ENCODE peak calls at places on chromosome 20, in nine cellular contexts. One of them, this sample, is unnamed.

GRCh38 chr20:50595988-50596693 is 86.0 kb downstream of the PTPN1 start:
- DNase-seq in upper lobe of right lung: no peak
- DNase-seq in osteocyte: no peak
- DNase-seq in D721Med: no peak
- DNase-seq in coronary artery: no peak
- DNase-seq in WTC11: no peak
- DNase-seq in foreskin fibroblast: no peak
- DNase-seq in nephron progenitor cell: no peak
- DNase-seq in lung: no peak
- DNase-seq in this sample: no peak

GRCh38 chr20:29410805-29411457 is 1846.5 kb upstream of the DEFB115 start:
- DNase-seq in upper lobe of right lung: no peak
- DNase-seq in nephron progenitor cell: no peak
- DNase-seq in WTC11: no peak
- DNase-seq in lung: no peak
- DNase-seq in D721Med: no peak
- DNase-seq in foreskin fibroblast: no peak
- DNase-seq in osteocyte: no peak
- DNase-seq in coronary artery: no peak
- DNase-seq in this sample: no peak

GRCh38 chr20:49641683-49642649 is 71.7 kb downstream of the B4GALT5 start:
- DNase-seq in osteocyte: no peak
- DNase-seq in coronary artery: no peak
- DNase-seq in nephron progenitor cell: peak
- DNase-seq in foreskin fibroblast: no peak
- DNase-seq in D721Med: no peak
- DNase-seq in WTC11: no peak
- DNase-seq in upper lobe of right lung: peak
- DNase-seq in lung: no peak
- DNase-seq in this sample: no peak

GRCh38 chr20:42258568-42258967 is 640.4 kb upstream of the CHD6 start:
- DNase-seq in foreskin fibroblast: no peak
- DNase-seq in coronary artery: no peak
- DNase-seq in nephron progenitor cell: no peak
- DNase-seq in D721Med: no peak
- DNase-seq in lung: no peak
- DNase-seq in osteocyte: no peak
- DNase-seq in upper lobe of right lung: no peak
- DNase-seq in WTC11: no peak
- DNase-seq in this sample: no peak

GRCh38 chr20:2379511-2380229 is 1.0 kb upstream of the TGM6 start:
- DNase-seq in foreskin fibroblast: no peak
- DNase-seq in upper lobe of right lung: no peak
- DNase-seq in osteocyte: no peak
- DNase-seq in coronary artery: no peak
- DNase-seq in D721Med: no peak
- DNase-seq in lung: no peak
- DNase-seq in WTC11: peak
- DNase-seq in nephron progenitor cell: no peak
- DNase-seq in this sample: no peak

GRCh38 chr20:6746901-6747609 is 20.4 kb upstream of the BMP2 start:
- DNase-seq in WTC11: peak
- DNase-seq in foreskin fibroblast: no peak
- DNase-seq in D721Med: no peak
- DNase-seq in osteocyte: no peak
- DNase-seq in coronary artery: no peak
- DNase-seq in lung: no peak
- DNase-seq in nephron progenitor cell: no peak
- DNase-seq in upper lobe of right lung: no peak
- DNase-seq in this sample: no peak

GRCh38 chr20:41170386-41171105 is 33.2 kb downstream of the PLCG1 start:
- DNase-seq in foreskin fibroblast: no peak
- DNase-seq in D721Med: no peak
- DNase-seq in upper lobe of right lung: peak
- DNase-seq in osteocyte: no peak
- DNase-seq in lung: no peak
- DNase-seq in WTC11: peak
- DNase-seq in coronary artery: peak
- DNase-seq in nephron progenitor cell: no peak
- DNase-seq in this sample: no peak

GRCh38 chr20:34516874-34517542 is 786 bp downstream of the DYNLRB1 start:
- DNase-seq in coronary artery: no peak
- DNase-seq in D721Med: no peak
- DNase-seq in nephron progenitor cell: peak
- DNase-seq in WTC11: no peak
- DNase-seq in foreskin fibroblast: no peak
- DNase-seq in upper lobe of right lung: peak
- DNase-seq in lung: no peak
- DNase-seq in osteocyte: peak
- DNase-seq in this sample: no peak

GRCh38 chr20:63699466-63700198 is 3.2 kb downstream of the TNFRSF6B start:
- DNase-seq in nephron progenitor cell: peak
- DNase-seq in coronary artery: peak
- DNase-seq in osteocyte: no peak
- DNase-seq in upper lobe of right lung: no peak
- DNase-seq in lung: no peak
- DNase-seq in foreskin fibroblast: no peak
- DNase-seq in WTC11: no peak
- DNase-seq in D721Med: no peak
- DNase-seq in this sample: no peak

GRCh38 chr20:36941403-36941835 is 10.1 kb downstream of the SAMHD1 start:
- DNase-seq in coronary artery: peak
- DNase-seq in upper lobe of right lung: no peak
- DNase-seq in nephron progenitor cell: no peak
- DNase-seq in D721Med: no peak
- DNase-seq in lung: no peak
- DNase-seq in WTC11: no peak
- DNase-seq in osteocyte: no peak
- DNase-seq in foreskin fibroblast: peak
- DNase-seq in this sample: no peak

GRCh38 chr20:17543531-17543961 is 12.4 kb upstream of the BFSP1 start:
- DNase-seq in D721Med: no peak
- DNase-seq in upper lobe of right lung: no peak
- DNase-seq in foreskin fibroblast: peak
- DNase-seq in osteocyte: no peak
- DNase-seq in coronary artery: no peak
- DNase-seq in WTC11: no peak
- DNase-seq in nephron progenitor cell: no peak
- DNase-seq in lung: no peak
- DNase-seq in this sample: peak

GRCh38 chr20:58690851-58691250 is 1.7 kb upstream of the NPEPL1 start:
- DNase-seq in nephron progenitor cell: no peak
- DNase-seq in upper lobe of right lung: no peak
- DNase-seq in WTC11: no peak
- DNase-seq in D721Med: no peak
- DNase-seq in coronary artery: peak
- DNase-seq in osteocyte: peak
- DNase-seq in lung: no peak
- DNase-seq in foreskin fibroblast: peak
- DNase-seq in this sample: no peak

GRCh38 chr20:36466089-36466488 is 75.2 kb upstream of the MYL9 start:
- DNase-seq in WTC11: no peak
- DNase-seq in D721Med: no peak
- DNase-seq in coronary artery: no peak
- DNase-seq in nephron progenitor cell: no peak
- DNase-seq in foreskin fibroblast: no peak
- DNase-seq in upper lobe of right lung: no peak
- DNase-seq in lung: no peak
- DNase-seq in osteocyte: no peak
- DNase-seq in this sample: no peak

GRCh38 chr20:32168184-32168910 is 39.2 kb downstream of the PLAGL2 start:
- DNase-seq in lung: no peak
- DNase-seq in foreskin fibroblast: peak
- DNase-seq in D721Med: no peak
- DNase-seq in nephron progenitor cell: peak
- DNase-seq in WTC11: peak
- DNase-seq in coronary artery: peak
- DNase-seq in upper lobe of right lung: peak
- DNase-seq in osteocyte: no peak
- DNase-seq in this sample: no peak

GRCh38 chr20:20463933-20464374 is 96.0 kb downstream of the INSM1 start:
- DNase-seq in upper lobe of right lung: no peak
- DNase-seq in D721Med: no peak
- DNase-seq in foreskin fibroblast: peak
- DNase-seq in nephron progenitor cell: no peak
- DNase-seq in coronary artery: no peak
- DNase-seq in osteocyte: no peak
- DNase-seq in WTC11: peak
- DNase-seq in lung: no peak
- DNase-seq in this sample: no peak

GRCh38 chr20:2465100-2465499 is 5.5 kb downstream of the SNRPB start:
- DNase-seq in coronary artery: no peak
- DNase-seq in nephron progenitor cell: no peak
- DNase-seq in upper lobe of right lung: no peak
- DNase-seq in WTC11: no peak
- DNase-seq in foreskin fibroblast: no peak
- DNase-seq in D721Med: no peak
- DNase-seq in osteocyte: no peak
- DNase-seq in lung: no peak
- DNase-seq in this sample: no peak

GRCh38 chr20:53933232-53933846 is 137.1 kb downstream of the BCAS1 start:
- DNase-seq in coronary artery: peak
- DNase-seq in osteocyte: no peak
- DNase-seq in foreskin fibroblast: no peak
- DNase-seq in nephron progenitor cell: no peak
- DNase-seq in WTC11: no peak
- DNase-seq in lung: no peak
- DNase-seq in upper lobe of right lung: no peak
- DNase-seq in D721Med: no peak
- DNase-seq in this sample: no peak

GRCh38 chr20:45080867-45081616 is 19.9 kb downstream of the KCNS1 start:
- DNase-seq in upper lobe of right lung: no peak
- DNase-seq in nephron progenitor cell: no peak
- DNase-seq in D721Med: no peak
- DNase-seq in lung: no peak
- DNase-seq in coronary artery: no peak
- DNase-seq in foreskin fibroblast: peak
- DNase-seq in osteocyte: no peak
- DNase-seq in WTC11: no peak
- DNase-seq in this sample: no peak
- TF ChIP-seq CTCF in upper lobe of right lung: peak
- TF ChIP-seq CTCF in nephron progenitor cell: peak
- TF ChIP-seq CTCF in D721Med: peak
- TF ChIP-seq CTCF in lung: no peak
- TF ChIP-seq CTCF in coronary artery: no peak
- TF ChIP-seq CTCF in foreskin fibroblast: peak
- TF ChIP-seq CTCF in osteocyte: peak
- TF ChIP-seq CTCF in WTC11: no peak
- TF ChIP-seq CTCF in this sample: peak

DNA sequence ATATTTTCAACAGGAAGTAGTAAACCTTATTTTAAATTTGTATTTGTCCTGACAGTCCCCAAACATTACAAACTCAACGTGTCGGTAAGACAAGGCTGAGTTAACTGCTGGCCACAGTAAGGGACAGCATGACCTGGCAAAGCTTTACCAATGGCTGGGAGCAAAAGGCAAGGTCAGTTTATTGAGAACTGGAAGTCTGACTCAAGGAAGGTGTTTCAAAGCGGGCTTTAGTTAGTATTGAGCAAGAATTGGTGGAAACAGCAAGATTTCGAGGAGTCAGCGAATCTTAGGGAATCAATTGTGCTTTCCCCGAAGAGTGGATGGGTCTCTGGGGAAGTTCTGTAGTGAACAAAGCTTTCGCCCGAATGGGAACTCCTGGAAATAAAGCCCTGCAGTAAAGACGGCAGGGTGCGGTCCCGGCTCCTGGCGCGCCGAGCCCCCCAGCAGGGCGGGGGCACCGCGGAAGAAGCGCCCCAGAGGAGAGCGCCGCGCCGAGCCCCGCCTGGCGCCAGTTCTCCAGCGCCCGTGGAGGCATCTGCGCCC is 803 bp upstream of the GZF1 start:
- DNase-seq in osteocyte: no peak
- DNase-seq in D721Med: no peak
- DNase-seq in lung: no peak
- DNase-seq in nephron progenitor cell: no peak
- DNase-seq in WTC11: no peak
- DNase-seq in upper lobe of right lung: no peak
- DNase-seq in foreskin fibroblast: peak
- DNase-seq in coronary artery: no peak
- DNase-seq in this sample: no peak
- TF ChIP-seq CTCF in osteocyte: no peak
- TF ChIP-seq CTCF in D721Med: no peak
- TF ChIP-seq CTCF in lung: no peak
- TF ChIP-seq CTCF in nephron progenitor cell: no peak
- TF ChIP-seq CTCF in WTC11: no peak
- TF ChIP-seq CTCF in upper lobe of right lung: peak
- TF ChIP-seq CTCF in foreskin fibroblast: no peak
- TF ChIP-seq CTCF in coronary artery: no peak
- TF ChIP-seq CTCF in this sample: no peak

GRCh38 chr20:57089701-57090144 is 176.7 kb downstream of the BMP7 start:
- DNase-seq in foreskin fibroblast: peak
- DNase-seq in upper lobe of right lung: peak
- DNase-seq in lung: peak
- DNase-seq in nephron progenitor cell: peak
- DNase-seq in WTC11: peak
- DNase-seq in D721Med: no peak
- DNase-seq in osteocyte: peak
- DNase-seq in coronary artery: no peak
- DNase-seq in this sample: no peak
- TF ChIP-seq CTCF in foreskin fibroblast: peak
- TF ChIP-seq CTCF in upper lobe of right lung: peak
- TF ChIP-seq CTCF in lung: peak
- TF ChIP-seq CTCF in nephron progenitor cell: peak
- TF ChIP-seq CTCF in WTC11: peak
- TF ChIP-seq CTCF in D721Med: peak
- TF ChIP-seq CTCF in osteocyte: peak
- TF ChIP-seq CTCF in coronary artery: no peak
- TF ChIP-seq CTCF in this sample: peak

GRCh38 chr20:15862178-15862577 is 711.1 kb downstream of the KIF16B start:
- DNase-seq in upper lobe of right lung: no peak
- DNase-seq in D721Med: no peak
- DNase-seq in coronary artery: no peak
- DNase-seq in osteocyte: no peak
- DNase-seq in WTC11: no peak
- DNase-seq in foreskin fibroblast: no peak
- DNase-seq in lung: no peak
- DNase-seq in nephron progenitor cell: no peak
- DNase-seq in this sample: no peak

GRCh38 chr20:15865553-15865952 is 707.7 kb downstream of the KIF16B start:
- DNase-seq in lung: no peak
- DNase-seq in coronary artery: no peak
- DNase-seq in osteocyte: no peak
- DNase-seq in D721Med: no peak
- DNase-seq in WTC11: no peak
- DNase-seq in foreskin fibroblast: no peak
- DNase-seq in upper lobe of right lung: no peak
- DNase-seq in nephron progenitor cell: no peak
- DNase-seq in this sample: no peak

GRCh38 chr20:15863735-15864134 is 709.5 kb downstream of the KIF16B start:
- DNase-seq in lung: no peak
- DNase-seq in foreskin fibroblast: no peak
- DNase-seq in nephron progenitor cell: no peak
- DNase-seq in osteocyte: no peak
- DNase-seq in D721Med: no peak
- DNase-seq in coronary artery: no peak
- DNase-seq in WTC11: no peak
- DNase-seq in upper lobe of right lung: no peak
- DNase-seq in this sample: no peak

GRCh38 chr20:15867017-15867416 is 706.2 kb downstream of the KIF16B start:
- DNase-seq in foreskin fibroblast: no peak
- DNase-seq in coronary artery: no peak
- DNase-seq in nephron progenitor cell: no peak
- DNase-seq in WTC11: no peak
- DNase-seq in upper lobe of right lung: no peak
- DNase-seq in osteocyte: no peak
- DNase-seq in D721Med: no peak
- DNase-seq in lung: no peak
- DNase-seq in this sample: no peak

GRCh38 chr20:15867899-15868298 is 705.3 kb downstream of the KIF16B start:
- DNase-seq in coronary artery: no peak
- DNase-seq in D721Med: no peak
- DNase-seq in WTC11: peak
- DNase-seq in nephron progenitor cell: no peak
- DNase-seq in foreskin fibroblast: no peak
- DNase-seq in lung: no peak
- DNase-seq in osteocyte: no peak
- DNase-seq in upper lobe of right lung: no peak
- DNase-seq in this sample: no peak
- TF ChIP-seq CTCF in coronary artery: no peak
- TF ChIP-seq CTCF in D721Med: peak
- TF ChIP-seq CTCF in WTC11: no peak
- TF ChIP-seq CTCF in nephron progenitor cell: no peak
- TF ChIP-seq CTCF in foreskin fibroblast: peak
- TF ChIP-seq CTCF in lung: no peak
- TF ChIP-seq CTCF in osteocyte: peak
- TF ChIP-seq CTCF in upper lobe of right lung: no peak
- TF ChIP-seq CTCF in this sample: no peak